ENCODE peak calls at places on chromosomes 1 and 21, in six cellular contexts. A, S, O, Y, D and K are unnamed samples.

GRCh38 chr1:36126797-36127500 is 1.9 kb upstream of the COL8A2 start:
- DNase-seq in A (no peak), S (no peak), O (no peak), Y (no peak), D (no peak), K (no peak)

GRCh38 chr21:37272897-37273296 is 5.8 kb upstream of the VPS26C start:
- DNase-seq in A (no peak), S (no peak), O (no peak), Y (no peak), D (no peak), K (no peak)

GRCh38 chr1:11151134-11151533 is 38.0 kb upstream of the ANGPTL7 start:
- DNase-seq in A (no peak), S (no peak), O (no peak), Y (no peak), D (no peak), K (no peak)

GRCh38 chr1:204331275-204331674 is 28.5 kb downstream of the PLEKHA6 start:
- DNase-seq in A (peak; percentile 38), S (no peak), O (no peak), Y (no peak), D (no peak), K (no peak)

GRCh38 chr1:217542837-217543236 is 88.1 kb downstream of the GPATCH2 start:
- DNase-seq in A (no peak), S (no peak), O (no peak), Y (no peak), D (no peak), K (no peak)

GRCh38 chr1:186535388-186536133 is 74.6 kb upstream of the PDC start:
- DNase-seq in A (no peak), S (no peak), O (no peak), Y (peak; percentile 95), D (peak; percentile 96), K (peak; percentile 80)

GRCh38 chr1:39652534-39652933 is 13.1 kb upstream of the HEYL start:
- DNase-seq in A (no peak), S (no peak), O (no peak), Y (no peak), D (no peak), K (no peak)

GRCh38 chr1:17839641-17840196 is 84.6 kb downstream of the ACTL8 start:
- DNase-seq in A (no peak), S (no peak), O (no peak), Y (no peak), D (no peak), K (no peak)

GRCh38 chr21:28298251-28298672 is 694.4 kb downstream of the LTN1 start:
- DNase-seq in A (no peak), S (no peak), O (no peak), Y (peak; percentile 27), D (peak; percentile 63), K (no peak)

GRCh38 chr1:156151093-156151688 is 2.2 kb upstream of the SEMA4A start:
- DNase-seq in A (no peak), S (peak; percentile 43), O (no peak), Y (no peak), D (peak; percentile 62), K (no peak)

GRCh38 chr21:45149021-45149420 is 74.6 kb downstream of the ADARB1 start:
- DNase-seq in A (no peak), S (no peak), O (peak; percentile 23), Y (no peak), D (no peak), K (no peak)

GRCh38 chr21:45147473-45148315 is 73.3 kb downstream of the ADARB1 start:
- DNase-seq in A (no peak), S (no peak), O (peak; percentile 21), Y (no peak), D (no peak), K (peak; percentile 16)

GRCh38 chr21:45146301-45146700 is 71.9 kb downstream of the ADARB1 start:
- DNase-seq in A (no peak), S (no peak), O (peak; percentile 2), Y (peak; percentile 60), D (no peak), K (no peak)

GRCh38 chr21:45146801-45147200 is 72.4 kb downstream of the ADARB1 start:
- DNase-seq in A (no peak), S (no peak), O (peak; percentile 32), Y (no peak), D (no peak), K (no peak)

DNA sequence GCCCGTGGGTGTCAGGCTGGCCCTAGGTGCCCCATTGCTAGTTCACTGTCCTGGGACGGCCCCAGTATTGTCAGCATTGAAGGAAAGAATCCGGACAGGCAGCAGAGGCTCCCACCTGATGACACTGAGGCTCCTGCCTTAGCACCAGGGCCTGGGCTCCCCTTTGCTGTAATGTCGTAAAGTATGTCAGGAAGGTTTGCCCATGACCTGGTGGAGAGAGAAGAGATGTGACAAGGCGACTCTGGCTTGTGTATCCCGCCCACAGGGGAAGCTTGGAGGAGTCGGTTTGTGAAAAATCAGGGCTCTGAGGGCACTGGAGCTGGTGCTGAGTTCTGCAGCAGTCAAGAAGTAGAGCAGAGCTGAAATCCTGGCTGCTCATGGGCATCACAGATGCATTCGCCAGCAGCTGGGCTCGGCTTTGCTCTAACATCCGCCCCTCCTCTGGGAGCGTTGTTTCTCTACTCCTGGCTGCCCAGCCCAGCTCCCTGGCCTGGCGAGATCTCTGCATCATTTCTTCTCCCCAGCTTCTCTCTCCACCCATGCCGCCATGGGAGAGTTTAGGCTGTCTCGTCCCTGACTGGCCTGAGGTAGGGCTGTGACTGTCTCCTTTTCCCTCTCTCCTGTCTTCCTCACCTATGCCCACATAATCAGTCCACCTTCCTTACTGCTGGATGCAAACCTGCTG is 74.1 kb downstream of the ADARB1 start:
- DNase-seq in A (no peak), S (no peak), O (peak; percentile 40), Y (no peak), D (no peak), K (no peak)
- H3K27ac ChIP-seq in A (no peak overlapping the region), S (no peak overlapping the region), O (no peak overlapping the region), Y (no peak overlapping the region), D (no peak overlapping the region), K (peak overlapping the region; percentile 11)

DNA sequence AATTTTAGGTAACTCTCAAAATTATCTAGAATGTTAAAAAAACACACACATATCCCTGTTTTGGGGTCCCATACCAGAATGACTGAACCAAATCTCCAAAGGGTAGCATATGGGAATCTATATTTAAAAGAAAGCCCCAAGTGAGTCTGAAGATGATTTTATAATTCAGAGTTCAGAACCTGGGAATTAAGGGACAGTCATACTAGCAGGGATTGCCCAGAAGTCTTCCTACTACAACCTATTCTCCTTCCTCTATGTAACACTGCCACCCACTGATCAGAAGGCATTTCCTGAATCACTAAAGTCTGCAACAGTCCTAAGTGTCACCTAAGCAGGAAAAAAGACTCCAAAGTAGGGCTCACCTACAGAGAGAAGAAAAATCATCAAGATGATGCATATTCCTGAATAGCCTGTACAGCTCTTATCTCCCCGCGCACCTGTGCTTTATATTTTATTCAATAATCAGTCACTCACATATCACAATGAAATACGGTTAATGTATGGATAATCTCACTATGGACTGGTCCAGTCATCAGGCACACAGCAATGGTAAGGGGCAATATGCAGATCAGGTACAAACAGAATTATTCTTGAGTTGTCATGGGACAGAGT is 4.9 kb downstream of the RGS1 start:
- DNase-seq in A (peak; percentile 37), S (no peak), O (no peak), Y (peak; percentile 77), D (peak; percentile 68), K (peak; percentile 52)
- TF ChIP-seq CTCF in A (peak; percentile 37), S (peak; percentile 50), O (no peak), Y (peak; percentile 61), D (peak; percentile 69), K (peak; percentile 27)

GRCh38 chr1:87556326-87556725 is 227.6 kb downstream of the LMO4 start:
- DNase-seq in A (no peak), S (no peak), O (no peak), Y (no peak), D (peak; percentile 51), K (no peak)

GRCh38 chr1:87555366-87555765 is 226.7 kb downstream of the LMO4 start:
- DNase-seq in A (no peak), S (no peak), O (no peak), Y (no peak), D (no peak), K (no peak)

GRCh38 chr1:87560961-87561360 is 232.3 kb downstream of the LMO4 start:
- DNase-seq in A (no peak), S (no peak), O (no peak), Y (peak; percentile 19), D (peak; percentile 75), K (no peak)

GRCh38 chr1:87560137-87560536 is 231.5 kb downstream of the LMO4 start:
- DNase-seq in A (no peak), S (no peak), O (no peak), Y (no peak), D (no peak), K (no peak)
- H3K27ac ChIP-seq in A (no peak overlapping the region), S (no peak overlapping the region), O (no peak overlapping the region), Y (no peak overlapping the region), D (no peak overlapping the region), K (no peak overlapping the region)

GRCh38 chr1:161738627-161739287 is 10.8 kb upstream of the DUSP12 start:
- DNase-seq in A (peak; percentile 29), S (peak; percentile 55), O (peak; percentile 69), Y (peak; percentile 85), D (peak; percentile 88), K (peak; percentile 45)
- TF ChIP-seq CTCF in A (no peak), S (peak; percentile 34), O (no peak), Y (peak; percentile 66), D (peak; percentile 77), K (peak; percentile 60)

DNA sequence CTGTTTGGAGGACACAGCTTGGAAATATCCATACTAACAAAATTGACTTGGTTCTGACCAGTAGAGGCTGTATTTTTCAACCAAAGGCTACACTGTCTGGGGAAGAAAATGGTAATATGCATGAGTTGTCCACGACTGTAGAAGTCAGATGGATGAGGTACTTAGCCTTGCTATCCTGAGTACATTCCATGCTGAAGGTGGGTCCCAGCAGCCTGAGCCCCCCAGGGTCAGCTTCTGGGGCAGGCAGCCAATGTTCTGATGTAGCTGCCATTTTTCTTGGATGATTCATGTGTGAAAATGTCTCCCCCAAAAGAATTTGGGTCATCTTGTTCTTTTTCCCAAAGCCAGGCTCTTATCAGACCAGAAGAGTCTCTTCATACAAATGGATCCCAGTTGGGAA is 172.2 kb upstream of the UBE2U start:
- DNase-seq in A (no peak), S (no peak), O (no peak), Y (peak; percentile 36), D (peak; percentile 40), K (no peak)
- H3K27ac ChIP-seq in A (no peak overlapping the region), S (no peak overlapping the region), O (no peak overlapping the region), Y (no peak overlapping the region), D (no peak overlapping the region), K (no peak overlapping the region)

GRCh38 chr1:201361652-201362504 is 15.6 kb downstream of the TNNT2 start:
- DNase-seq in A (peak; percentile 50), S (peak; percentile 56), O (no peak), Y (peak; percentile 60), D (peak; percentile 28), K (peak; percentile 95)
- TF ChIP-seq CTCF in A (peak; percentile 56), S (peak; percentile 70), O (peak; percentile 41), Y (peak; percentile 81), D (peak; percentile 76), K (peak; percentile 83)

GRCh38 chr1:154941332-154941995 is 4.9 kb upstream of the PMVK start:
- DNase-seq in A (peak; percentile 86), S (peak; percentile 43), O (no peak), Y (no peak), D (no peak), K (no peak)
- H3K27ac ChIP-seq in A (peak overlapping the region; percentile 51), S (no peak overlapping the region), O (peak overlapping the region; percentile 46), Y (peak overlapping the region; percentile 3), D (no peak overlapping the region), K (peak overlapping the region; percentile 51)